ENCODE peak calls at places on chromosomes 6 and 20, in four cellular contexts. D, V, C and S are unnamed samples.

GRCh38 chr6:141421378-141421777 is 711.3 kb upstream of the GJE1 start:
- DNase-seq in D (peak; percentile 66), V (peak; percentile 85), C (no peak), S (no peak)

GRCh38 chr6:152195896-152196295 is 388.4 kb downstream of the ESR1 start:
- DNase-seq in D (no peak), V (no peak), C (no peak), S (no peak)

GRCh38 chr6:135901776-135902524 is 50.4 kb downstream of the PDE7B start:
- DNase-seq in D (peak; percentile 97), V (peak; percentile 96), C (peak; percentile 71), S (no peak)

GRCh38 chr6:124961784-124962611 is at the start of gene RNF217:
- DNase-seq in D (peak; percentile 83), V (peak; percentile 76), C (peak; percentile 63), S (peak; percentile 57)

GRCh38 chr6:97186416-97186999 is 96.5 kb downstream of the MMS22L start:
- DNase-seq in D (peak; percentile 80), V (peak; percentile 65), C (peak; percentile 79), S (peak; percentile 60)

GRCh38 chr6:12472601-12473038 is 182.5 kb downstream of the EDN1 start:
- DNase-seq in D (peak; percentile 75), V (peak; percentile 67), C (peak; percentile 59), S (no peak)

GRCh38 chr6:35370799-35371493 is 28.6 kb downstream of the PPARD start:
- DNase-seq in D (no peak), V (peak; percentile 57), C (peak; percentile 27), S (no peak)

GRCh38 chr6:112234596-112234995 is 19.8 kb downstream of the LAMA4 start:
- DNase-seq in D (peak; percentile 72), V (no peak), C (no peak), S (no peak)

GRCh38 chr6:119436583-119436982 is 87.0 kb upstream of the MAN1A1 start:
- DNase-seq in D (no peak), V (no peak), C (no peak), S (no peak)

GRCh38 chr6:139060332-139060731 is 31.8 kb downstream of the ABRACL start:
- DNase-seq in D (peak; percentile 88), V (peak; percentile 79), C (no peak), S (no peak)

GRCh38 chr6:136510782-136511181 is 39.4 kb downstream of the MAP7 start:
- DNase-seq in D (no peak), V (no peak), C (no peak), S (no peak)

GRCh38 chr6:26032387-26033131 is 54.7 kb upstream of the HFE start:
- DNase-seq in D (peak; percentile 77), V (peak; percentile 38), C (no peak), S (peak; percentile 55)

GRCh38 chr6:156017838-156018237 is 562.2 kb upstream of the NOX3 start:
- DNase-seq in D (peak; percentile 26), V (peak; percentile 92), C (no peak), S (no peak)

GRCh38 chr6:140269766-140270165 is 895.3 kb upstream of the CITED2 start:
- DNase-seq in D (peak; percentile 38), V (no peak), C (no peak), S (no peak)

GRCh38 chr6:63565058-63565726 is 7.1 kb upstream of the LOC128125822 start:
- DNase-seq in D (no peak), V (no peak), C (no peak), S (no peak)

GRCh38 chr20:6700563-6701328 is 66.7 kb upstream of the BMP2 start:
- DNase-seq in D (no peak), V (no peak), C (peak; percentile 46), S (peak; percentile 40)

GRCh38 chr20:9838378-9839295 is at the start of gene PAK5:
- DNase-seq in D (peak; percentile 60), V (peak; percentile 15), C (no peak), S (peak; percentile 55)

GRCh38 chr6:163958646-163959045 is 544.1 kb downstream of the QKI start:
- DNase-seq in D (peak; percentile 11), V (peak; percentile 70), C (no peak), S (no peak)

GRCh38 chr6:159758031-159759001 is 3.5 kb upstream of the ACAT2 start:
- DNase-seq in D (peak; percentile 44), V (peak; percentile 81), C (no peak), S (no peak)

GRCh38 chr20:60381643-60382400 is 423.6 kb downstream of the CDH26 start:
- DNase-seq in D (no peak), V (no peak), C (no peak), S (no peak)

GRCh38 chr6:134295953-134296553 is 21.9 kb downstream of the SGK1 start:
- DNase-seq in D (peak; percentile 99), V (peak; percentile 100), C (peak; percentile 59), S (no peak)

GRCh38 chr6:168381726-168382458 is 59.1 kb upstream of the SMOC2 start:
- DNase-seq in D (no peak), V (no peak), C (no peak), S (no peak)

GRCh38 chr6:27553123-27553904 is 80.4 kb upstream of the ZNF184 start:
- DNase-seq in D (peak; percentile 31), V (peak; percentile 57), C (no peak), S (no peak)

GRCh38 chr20:36644032-36644712 is 1.8 kb downstream of the SLA2 start:
- DNase-seq in D (no peak), V (no peak), C (no peak), S (peak; percentile 43)

GRCh38 chr20:62953839-62954703 is 1.6 kb downstream of the SLC17A9 start:
- DNase-seq in D (peak; percentile 85), V (peak; percentile 54), C (peak; percentile 65), S (peak; percentile 90)

GRCh38 chr20:49482621-49483017 is at the start of gene KCNB1:
- DNase-seq in D (peak; percentile 76), V (peak; percentile 21), C (peak; percentile 35), S (peak; percentile 52)
- H3K4me3 ChIP-seq in D (peak within 1 kb of the TSS; percentile 19), V (no peak within 1 kb of the TSS), C (peak within 1 kb of the TSS; percentile 24), S (no peak within 1 kb of the TSS)

GRCh38 chr6:16973071-16973470 is 128.8 kb upstream of the STMND1 start:
- DNase-seq in D (no peak), V (no peak), C (no peak), S (no peak)

GRCh38 chr6:16966821-16967817 is 134.7 kb upstream of the STMND1 start:
- DNase-seq in D (no peak), V (no peak), C (no peak), S (no peak)

GRCh38 chr6:16973545-16974386 is 128.1 kb upstream of the STMND1 start:
- DNase-seq in D (no peak), V (no peak), C (no peak), S (no peak)

GRCh38 chr6:16972535-16972934 is 129.3 kb upstream of the STMND1 start:
- DNase-seq in D (no peak), V (no peak), C (no peak), S (no peak)

GRCh38 chr6:16969699-16970695 is 131.9 kb upstream of the STMND1 start:
- DNase-seq in D (no peak), V (no peak), C (no peak), S (no peak)
- TF ChIP-seq CTCF in D (no peak), V (no peak), C (no peak), S (no peak)

DNA sequence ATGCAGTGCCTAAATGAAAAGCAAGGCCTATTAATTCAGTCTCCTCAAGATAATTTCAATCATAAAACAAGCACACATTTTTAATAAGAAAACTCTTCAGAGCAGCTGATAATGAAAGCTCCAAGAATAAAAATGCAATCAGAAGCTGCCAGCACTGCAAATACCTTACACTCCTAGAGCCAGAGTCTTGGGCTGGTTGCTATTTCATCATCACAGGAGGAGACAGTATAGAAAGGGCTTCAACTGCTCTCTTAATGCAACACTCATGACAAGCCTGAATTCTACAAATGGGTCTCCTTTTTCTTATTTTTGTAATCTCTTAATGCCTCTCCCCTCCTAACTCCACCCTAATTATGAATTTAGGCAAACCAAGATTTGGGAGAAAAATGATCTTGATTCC is 11.2 kb upstream of the MC3R start:
- DNase-seq in D (no peak), V (no peak), C (no peak), S (no peak)
- H3K9me3 ChIP-seq in D (no peaks in the 10 kb centered on the region), V (peaks cover 15% of the 10 kb centered on the region), C (no peaks in the 10 kb centered on the region), S (peaks cover 8% of the 10 kb centered on the region)

GRCh38 chr20:25203089-25203488 is 7.6 kb downstream of the ENTPD6 start:
- DNase-seq in D (no peak), V (no peak), C (no peak), S (no peak)

GRCh38 chr20:25206063-25206403 is 10.5 kb downstream of the ENTPD6 start:
- DNase-seq in D (no peak), V (no peak), C (no peak), S (no peak)

GRCh38 chr20:25204550-25205276 is 9.2 kb downstream of the ENTPD6 start:
- DNase-seq in D (no peak), V (no peak), C (no peak), S (no peak)

GRCh38 chr20:25205277-25206062 is 10.0 kb downstream of the ENTPD6 start:
- DNase-seq in D (no peak), V (no peak), C (no peak), S (no peak)

GRCh38 chr20:25203891-25204320 is 8.4 kb downstream of the ENTPD6 start:
- DNase-seq in D (no peak), V (no peak), C (no peak), S (no peak)
- H3K4me3 ChIP-seq in D (no peak overlapping the region), V (no peak overlapping the region), C (no peak overlapping the region), S (no peak overlapping the region)

GRCh38 chr6:137625808-137626207 is 131.6 kb upstream of the OLIG3 start:
- DNase-seq in D (no peak), V (no peak), C (no peak), S (no peak)
- TF ChIP-seq CTCF in D (no peak), V (no peak), C (no peak), S (no peak)

DNA sequence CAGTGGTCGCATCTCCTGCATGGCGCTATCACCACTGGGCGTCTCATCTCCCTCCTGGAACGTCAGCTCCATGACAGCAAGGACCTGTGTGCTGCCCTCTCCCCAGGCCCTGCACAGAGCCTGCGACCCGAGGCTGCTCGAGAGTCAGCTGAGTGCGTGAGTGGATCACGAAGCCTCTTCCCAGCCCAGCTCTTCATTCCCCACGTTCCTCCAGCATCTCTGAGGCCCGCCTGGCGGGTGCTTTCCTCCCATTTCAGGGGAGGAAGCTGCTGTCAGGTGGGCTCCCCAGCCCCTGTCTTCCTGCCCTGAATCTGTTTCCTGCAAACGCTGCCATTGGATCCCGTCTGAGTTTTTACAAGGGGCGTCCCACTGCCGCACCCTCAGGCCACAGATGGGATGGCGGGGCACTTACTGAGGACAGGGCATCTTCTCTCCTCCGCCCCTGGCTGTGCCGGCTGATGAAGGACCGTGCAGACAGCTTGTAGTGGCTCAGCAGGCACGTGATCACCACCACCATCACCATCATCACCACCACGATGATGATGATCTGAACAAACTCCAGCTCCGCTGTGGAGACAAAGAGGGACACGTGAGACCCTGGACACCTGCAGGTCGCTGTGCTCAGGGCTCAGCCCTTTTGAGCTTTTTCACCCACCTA is 39.0 kb upstream of the ZBP1 start:
- DNase-seq in D (no peak), V (no peak), C (no peak), S (peak; percentile 39)
- H3K9me3 ChIP-seq in D (no peaks in the 10 kb centered on the region), V (no peaks in the 10 kb centered on the region), C (no peaks in the 10 kb centered on the region), S (no peaks in the 10 kb centered on the region)

GRCh38 chr20:53914861-53915458 is 155.4 kb downstream of the BCAS1 start:
- DNase-seq in D (no peak), V (no peak), C (no peak), S (no peak)
- H3K4me3 ChIP-seq in D (peak overlapping the region; percentile 61), V (no peak overlapping the region), C (peak overlapping the region; percentile 72), S (no peak overlapping the region)

GRCh38 chr20:768426-768978 is at the start of gene SLC52A3:
- DNase-seq in D (no peak), V (no peak), C (no peak), S (peak; percentile 87)
- TF ChIP-seq CTCF in D (no peak), V (no peak), C (no peak), S (no peak)